ENCODE peak calls at places on chromosomes 5 and 9, in four cellular contexts. X, K, H and V are unnamed samples.

GRCh38 chr5:142545653-142546322 is 140.1 kb downstream of the FGF1 start:
- DNase-seq in H (no peak), K (no peak), X (no peak), V (no peak)

GRCh38 chr9:34601883-34602570 is 9.9 kb downstream of the RPP25L start:
- DNase-seq in X (no peak), K (no peak), H (no peak), V (no peak)

GRCh38 chr9:71944754-71945409 is 33.4 kb downstream of the C9orf85 start:
- DNase-seq in H (no peak), X (no peak), K (peak), V (no peak)

GRCh38 chr9:134575103-134575816 is 66.3 kb upstream of the COL5A1 start:
- DNase-seq in H (peak), K (no peak), X (no peak), V (peak)

GRCh38 chr5:40033411-40033810 is 608.6 kb upstream of the DAB2 start:
- DNase-seq in X (peak), H (no peak), K (no peak), V (no peak)

GRCh38 chr5:138180183-138180782 is 1.4 kb downstream of the KIF20A start:
- DNase-seq in K (peak), X (peak), H (no peak), V (no peak)

GRCh38 chr5:55965525-55965924 is 29.2 kb downstream of the IL6ST start:
- DNase-seq in H (no peak), K (no peak), X (no peak), V (no peak)

GRCh38 chr5:99449786-99450185 is 521.0 kb upstream of the CHD1 start:
- DNase-seq in H (no peak), X (no peak), K (no peak), V (no peak)

GRCh38 chr5:153400931-153401330 is 89.5 kb upstream of the GRIA1 start:
- DNase-seq in X (no peak), K (no peak), H (no peak), V (no peak)

GRCh38 chr9:69396759-69397158 is 71.7 kb downstream of the ENTREP1 start:
- DNase-seq in H (no peak), X (no peak), K (no peak), V (no peak)

GRCh38 chr9:69395718-69396117 is 70.7 kb downstream of the ENTREP1 start:
- DNase-seq in K (no peak), X (no peak), H (no peak), V (no peak)

GRCh38 chr9:69393425-69393824 is 68.4 kb downstream of the ENTREP1 start:
- DNase-seq in K (no peak), X (no peak), H (no peak), V (no peak)

GRCh38 chr9:69400470-69400869 is 75.5 kb downstream of the ENTREP1 start:
- DNase-seq in H (no peak), X (no peak), K (no peak), V (no peak)

GRCh38 chr9:69397384-69398214 is 72.6 kb downstream of the ENTREP1 start:
- DNase-seq in X (no peak), H (no peak), K (no peak), V (no peak)
- TF ChIP-seq SUZ12 in X (no peak), H (no peak), K (no peak), V (no peak)

GRCh38 chr5:758698-759053 is 25.9 kb downstream of the ZDHHC11B start:
- DNase-seq in X (no peak), H (no peak), K (no peak), V (no peak)

GRCh38 chr5:759781-760362 is 24.7 kb downstream of the ZDHHC11B start:
- DNase-seq in K (no peak), H (no peak), X (no peak), V (no peak)

GRCh38 chr5:760363-761205 is 23.9 kb downstream of the ZDHHC11B start:
- DNase-seq in H (no peak), K (no peak), X (no peak), V (no peak)

GRCh38 chr5:757931-758697 is 26.4 kb downstream of the ZDHHC11B start:
- DNase-seq in X (no peak), H (peak), K (peak), V (no peak)

GRCh38 chr5:759111-759741 is 25.3 kb downstream of the ZDHHC11B start:
- DNase-seq in K (peak), H (no peak), X (no peak), V (no peak)
- H3K4me3 ChIP-seq in K (no peak), H (no peak), X (no peak), V (no peak)

GRCh38 chr9:83503881-83504280 is 34.3 kb downstream of the FRMD3 start:
- DNase-seq in K (no peak), H (no peak), X (no peak), V (no peak)

GRCh38 chr9:83509372-83509771 is 28.8 kb downstream of the FRMD3 start:
- DNase-seq in H (no peak), K (no peak), X (no peak), V (peak)

GRCh38 chr9:83508072-83508471 is 30.1 kb downstream of the FRMD3 start:
- DNase-seq in H (no peak), X (no peak), K (no peak), V (no peak)

GRCh38 chr9:83501552-83501951 is 36.6 kb downstream of the FRMD3 start:
- DNase-seq in K (no peak), H (no peak), X (no peak), V (no peak)

DNA sequence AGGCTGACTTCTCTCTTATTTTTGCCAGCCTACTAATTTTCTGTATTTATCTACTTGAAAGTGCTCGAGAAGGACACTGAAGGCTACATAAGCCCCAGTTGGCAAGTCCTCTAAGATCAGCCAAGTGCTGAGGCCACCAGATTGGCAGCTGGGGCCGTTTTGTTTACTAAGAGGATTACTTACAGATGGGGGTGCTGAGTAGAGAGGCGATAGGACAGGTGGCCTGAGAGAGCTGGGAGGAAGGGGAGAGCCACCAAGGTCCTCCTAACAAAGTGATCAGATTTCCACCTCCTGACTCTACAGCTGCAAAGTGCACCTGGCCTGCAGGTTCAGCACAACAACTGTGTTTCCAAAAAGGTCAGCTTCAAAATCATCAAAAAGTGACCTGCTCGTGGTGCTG is 32.9 kb downstream of the FRMD3 start:
- DNase-seq in X (no peak), K (peak), H (no peak), V (no peak)
- TF ChIP-seq SUZ12 in X (no peak), K (no peak), H (no peak), V (no peak)

GRCh38 chr9:91100878-91101450 is 260.8 kb downstream of the AUH start:
- DNase-seq in X (no peak), K (peak), H (no peak), V (no peak)
- H3K4me3 ChIP-seq in X (no peak), K (no peak), H (no peak), V (no peak)

DNA sequence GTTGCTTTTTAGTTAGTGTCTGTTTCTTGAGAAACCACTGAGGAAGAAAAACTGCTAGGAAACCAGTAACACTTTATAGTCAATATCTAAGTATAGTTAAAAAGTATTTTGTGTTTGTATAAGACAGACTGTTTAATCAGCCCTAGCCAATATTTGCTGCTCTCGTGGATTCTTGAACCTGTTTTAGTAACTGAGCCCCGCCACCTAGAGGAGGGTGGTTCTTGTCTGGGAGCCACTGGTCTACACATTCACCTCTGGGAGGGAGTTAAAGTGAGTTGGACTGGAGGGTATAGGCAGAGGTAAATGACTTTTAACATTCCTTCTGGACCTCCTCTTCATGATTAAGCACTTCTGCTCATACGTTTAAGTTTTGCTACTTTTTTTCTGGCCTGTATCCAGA is 117.2 kb downstream of the SPATA31D1 start:
- DNase-seq in X (no peak), K (peak), H (no peak), V (no peak)
- TF ChIP-seq SUZ12 in X (no peak), K (no peak), H (no peak), V (no peak)

GRCh38 chr5:45695011-45695667 is 1.0 kb downstream of the HCN1 start:
- DNase-seq in H (peak), X (no peak), K (no peak), V (peak)
- H3K4me3 ChIP-seq in H (peak), X (no peak), K (no peak), V (peak)

GRCh38 chr5:116738270-116738947 is 163.8 kb upstream of the SEMA6A start:
- DNase-seq in K (no peak), H (no peak), X (no peak), V (no peak)
- TF ChIP-seq SUZ12 in K (no peak), H (no peak), X (no peak), V (no peak)

GRCh38 chr5:68220260-68220659 is 4.7 kb downstream of the PIK3R1 start:
- DNase-seq in X (no peak), K (no peak), H (no peak), V (no peak)
- H3K4me3 ChIP-seq in X (no peak), K (no peak), H (no peak), V (no peak)